ENCODE peak calls at places on chromosome 6, in five cellular contexts. O, Q, X, N and B are unnamed samples.

GRCh38 chr6:40349566-40350192 is 237.5 kb downstream of the LRFN2 start:
- DNase-seq in X (no peak), O (no peak), N (no peak), Q (no peak), B (no peak)

GRCh38 chr6:112501705-112502104 is 154.6 kb downstream of the RFPL4B start:
- DNase-seq in X (no peak), Q (no peak), O (no peak), N (no peak), B (no peak)

GRCh38 chr6:44041461-44042260 is 85.6 kb downstream of the MRPL14 start:
- DNase-seq in O (no peak), N (peak), X (no peak), Q (peak), B (no peak)

GRCh38 chr6:165656581-165657324 is 6.3 kb downstream of the PDE10A start:
- DNase-seq in O (no peak), N (no peak), Q (no peak), X (no peak), B (no peak)

GRCh38 chr6:132548746-132549463 is 3.6 kb upstream of the TAAR8 start:
- DNase-seq in N (no peak), X (no peak), O (no peak), Q (no peak), B (no peak)

GRCh38 chr6:166987930-166988329 is 11.3 kb upstream of the CEP43 start:
- DNase-seq in X (no peak), Q (no peak), N (no peak), O (no peak), B (no peak)

GRCh38 chr6:150079604-150080003 is 10.7 kb upstream of the ULBP3 start:
- DNase-seq in N (no peak), Q (no peak), O (no peak), X (no peak), B (no peak)

GRCh38 chr6:124197148-124197547 is 393.5 kb downstream of the NKAIN2 start:
- DNase-seq in N (no peak), Q (no peak), O (no peak), X (no peak), B (no peak)

GRCh38 chr6:2854394-2854982 is 12.8 kb upstream of the SERPINB1 start:
- DNase-seq in O (no peak), N (no peak), X (no peak), Q (no peak), B (no peak)

GRCh38 chr6:33314943-33315752 is 1.3 kb upstream of the TAPBP start:
- DNase-seq in X (no peak), O (no peak), Q (no peak), N (no peak), B (no peak)

GRCh38 chr6:128487055-128487454 is 33.3 kb downstream of the PTPRK start:
- DNase-seq in O (no peak), Q (no peak), X (no peak), N (no peak), B (no peak)

GRCh38 chr6:41757268-41757667 is 10.1 kb upstream of the PGC start:
- DNase-seq in N (no peak), X (no peak), Q (no peak), O (no peak), B (no peak)

GRCh38 chr6:150898390-150899170 is 33.1 kb downstream of the MTHFD1L start:
- DNase-seq in Q (no peak), N (no peak), O (no peak), X (no peak), B (no peak)

GRCh38 chr6:148530394-148530923 is 187.8 kb downstream of the SASH1 start:
- DNase-seq in N (no peak), Q (peak), O (no peak), X (no peak), B (no peak)

GRCh38 chr6:72248621-72249020 is 362.3 kb downstream of the RIMS1 start:
- DNase-seq in X (no peak), Q (no peak), N (no peak), O (no peak), B (no peak)

GRCh38 chr6:26233608-26234420 is 131.2 kb upstream of the BTN3A2 start:
- DNase-seq in O (peak), N (no peak), Q (peak), X (no peak), B (no peak)

GRCh38 chr6:82410151-82410621 is 46.6 kb downstream of the TPBG start:
- DNase-seq in N (no peak), Q (no peak), O (no peak), X (no peak), B (no peak)

GRCh38 chr6:148414836-148415235 is 72.2 kb downstream of the SASH1 start:
- DNase-seq in N (peak), O (no peak), X (no peak), Q (no peak), B (no peak)

GRCh38 chr6:17986656-17987575 is 519 bp downstream of the KIF13A start:
- DNase-seq in X (peak), N (peak), O (no peak), Q (peak), B (no peak)

GRCh38 chr6:89375427-89375868 is 22.9 kb upstream of the UBE2J1 start:
- DNase-seq in Q (no peak), N (no peak), X (peak), O (no peak), B (no peak)

GRCh38 chr6:37489697-37490336 is 9.9 kb downstream of the CCDC167 start:
- DNase-seq in X (no peak), N (peak), Q (no peak), O (no peak), B (no peak)

GRCh38 chr6:20417819-20418218 is 16.1 kb downstream of the E2F3 start:
- DNase-seq in O (no peak), X (no peak), N (no peak), Q (no peak), B (no peak)

GRCh38 chr6:158026054-158026900 is 44.6 kb downstream of the SYNJ2 start:
- DNase-seq in N (peak), O (peak), Q (peak), X (peak), B (no peak)

GRCh38 chr6:26319405-26320128 is 45.4 kb upstream of the BTN3A2 start:
- DNase-seq in O (no peak), X (no peak), N (no peak), Q (no peak), B (no peak)

GRCh38 chr6:79269877-79270276 is 35.4 kb upstream of the HMGN3 start:
- DNase-seq in Q (no peak), X (no peak), O (no peak), N (no peak), B (no peak)

GRCh38 chr6:34391711-34392496 is 565 bp downstream of the NUDT3 start:
- DNase-seq in O (peak), X (peak), Q (peak), N (peak), B (no peak)

GRCh38 chr6:43965628-43966373 is 161.5 kb downstream of the MRPL14 start:
- DNase-seq in O (no peak), Q (no peak), X (no peak), N (no peak), B (no peak)

GRCh38 chr6:149271348-149272340 is 45.9 kb upstream of the TAB2 start:
- DNase-seq in N (no peak), Q (no peak), X (no peak), O (peak), B (no peak)

GRCh38 chr6:79423216-79423615 is 114.0 kb downstream of the LCA5 start:
- DNase-seq in N (no peak), O (no peak), X (no peak), Q (no peak), B (no peak)

GRCh38 chr6:37354526-37355384 is 972 bp downstream of the RNF8 start:
- DNase-seq in N (peak), X (peak), O (no peak), Q (peak), B (no peak)

GRCh38 chr6:80197474-80197873 is 91.0 kb downstream of the BCKDHB start:
- DNase-seq in N (no peak), O (no peak), X (no peak), Q (no peak), B (no peak)